ENCODE peak calls at places on chromosomes 4 and X, in seven cellular contexts. S is pons; F is cardiac muscle cell; B is upper lobe of right lung; A is lower lobe of right lung; Z is left cardiac atrium; Q is effector memory CD8-positive, alpha-beta T cell. P is an unnamed sample.

GRCh38 chr4:5569451-5569850 is 138.9 kb downstream of the EVC2 start:
- DNase-seq in B (no peak), F (no peak), A (no peak), Z (no peak), Q (no peak), S (no peak), P (no peak)

GRCh38 chr4:661231-661630 is 12.8 kb downstream of the ATP5ME start:
- DNase-seq in B (no peak), S (no peak), F (no peak), Q (no peak), Z (no peak), A (no peak), P (no peak)

GRCh38 chrX:129361566-129361965 is 161.7 kb downstream of the SMARCA1 start:
- DNase-seq in F (no peak), A (no peak), B (no peak), Z (no peak), S (no peak), Q (no peak), P (no peak)

GRCh38 chrX:101220881-101221280 is 1.3 kb downstream of the DRP2 start:
- DNase-seq in S (no peak), F (no peak), A (no peak), Q (no peak), B (no peak), Z (no peak), P (no peak)

GRCh38 chrX:123993904-123994635 is 32.6 kb downstream of the STAG2 start:
- DNase-seq in B (no peak), Q (no peak), F (no peak), S (no peak), Z (no peak), A (no peak), P (no peak)

GRCh38 chrX:46354481-46354880 is 190.7 kb downstream of the ZNF674 start:
- DNase-seq in Z (no peak), F (no peak), B (no peak), S (no peak), Q (no peak), A (no peak), P (no peak)

GRCh38 chrX:100609591-100609990 is 24.9 kb downstream of the TNMD start:
- DNase-seq in S (no peak), A (no peak), Q (no peak), F (no peak), Z (no peak), B (no peak), P (no peak)

GRCh38 chrX:119541188-119541587 is 24.0 kb downstream of the STEEP1 start:
- DNase-seq in Z (no peak), S (no peak), F (peak), A (no peak), Q (no peak), B (no peak), P (no peak)

GRCh38 chrX:38214551-38214950 is 6.1 kb downstream of the SRPX start:
- DNase-seq in B (no peak), Q (no peak), S (no peak), F (no peak), Z (no peak), A (no peak), P (no peak)

GRCh38 chr4:4888695-4889094 is 29.2 kb downstream of the MSX1 start:
- DNase-seq in F (no peak), Z (no peak), A (no peak), Q (no peak), S (no peak), B (no peak), P (no peak)

GRCh38 chr4:108060164-108060563 is 70.5 kb downstream of the HADH start:
- DNase-seq in B (no peak), S (peak), A (no peak), Z (no peak), Q (no peak), F (peak), P (no peak)

GRCh38 chr4:42608551-42608950 is 48.4 kb downstream of the ATP8A1 start:
- DNase-seq in B (no peak), S (no peak), A (no peak), F (no peak), Z (no peak), Q (no peak), P (no peak)

GRCh38 chrX:18927558-18927957 is 56.4 kb downstream of the PHKA2 start:
- DNase-seq in Q (no peak), F (no peak), B (no peak), Z (no peak), A (no peak), S (no peak), P (no peak)

GRCh38 chr4:186844059-186844681 is 120.5 kb upstream of the FAT1 start:
- DNase-seq in S (peak), A (no peak), Q (no peak), Z (peak), F (peak), B (no peak), P (no peak)

GRCh38 chr4:133124746-133125145 is 24.3 kb upstream of the PCDH10 start:
- DNase-seq in Z (no peak), Q (no peak), A (no peak), S (no peak), B (no peak), F (no peak), P (no peak)

GRCh38 chrX:69107231-69107739 is 58.0 kb downstream of the PJA1 start:
- DNase-seq in F (peak), Z (no peak), A (no peak), B (no peak), Q (no peak), S (no peak), P (no peak)

GRCh38 chrX:106742193-106742592 is 15.7 kb downstream of the RNF128 start:
- DNase-seq in Z (no peak), S (no peak), B (no peak), Q (no peak), F (no peak), A (no peak), P (no peak)

GRCh38 chrX:43976216-43976615 is 3.0 kb upstream of the NDP start:
- DNase-seq in B (no peak), Q (no peak), A (no peak), S (no peak), F (no peak), Z (no peak), P (no peak)

GRCh38 chr4:109046549-109047171 is 255.8 kb downstream of the COL25A1 start:
- DNase-seq in A (no peak), Q (no peak), S (no peak), Z (no peak), F (peak), B (no peak), P (no peak)

GRCh38 chr4:108620933-108621905 is 843 bp downstream of the RPL34 start:
- DNase-seq in S (no peak), B (no peak), Z (no peak), Q (peak), A (no peak), F (peak), P (no peak)

GRCh38 chr4:66555301-66555700 is 885.0 kb upstream of the EPHA5 start:
- DNase-seq in F (peak), Z (no peak), S (no peak), A (no peak), B (no peak), Q (no peak), P (no peak)

GRCh38 chrX:113929004-113929403 is 654.9 kb upstream of the HTR2C start:
- DNase-seq in B (no peak), Q (no peak), F (peak), A (no peak), S (peak), Z (no peak), P (no peak)

GRCh38 chr4:52728877-52729276 is 22.3 kb downstream of the ERVMER34-1 start:
- DNase-seq in Z (no peak), S (no peak), B (no peak), F (no peak), A (no peak), Q (no peak), P (no peak)

GRCh38 chr4:132958457-132959263 is 190.4 kb upstream of the PCDH10 start:
- DNase-seq in B (no peak), A (no peak), S (no peak), F (no peak), Z (no peak), Q (no peak), P (no peak)

GRCh38 chr4:73869130-73870055 is at the start of gene CXCL1:
- DNase-seq in F (peak), Q (no peak), S (no peak), B (peak), Z (peak), A (peak), P (no peak)

GRCh38 chr4:96164814-96165351 is 325.0 kb downstream of the PDHA2 start:
- DNase-seq in A (no peak), B (no peak), Z (no peak), F (peak), Q (no peak), S (no peak), P (no peak)

GRCh38 chrX:147476008-147476407 is 435.7 kb upstream of the FMR1 start:
- DNase-seq in Q (no peak), A (no peak), S (peak), B (no peak), F (no peak), Z (no peak), P (no peak)